ENCODE peak calls at places on chromosome 6, in six cellular contexts. B is HepG2, Z is GM12878, L is K562, I is H1, Q is GM12891. S is an unnamed sample.

GRCh38 chr6:32967151-32968091 is 973 bp upstream of the BRD2 start:
- DNase-seq in B (peak), Z (no peak), L (peak), I (no peak), Q (no peak), S (no peak)

GRCh38 chr6:17278289-17279061 is 2.7 kb upstream of the RBM24 start:
- DNase-seq in B (peak), Z (no peak), L (no peak), I (no peak), Q (no peak), S (no peak)

GRCh38 chr6:11200356-11200755 is 32.1 kb downstream of the NEDD9 start:
- DNase-seq in B (no peak), Z (no peak), L (no peak), I (no peak), Q (no peak), S (no peak)

GRCh38 chr6:163651910-163652309 is 237.4 kb downstream of the QKI start:
- DNase-seq in B (no peak), Z (no peak), L (no peak), I (no peak), Q (no peak), S (no peak)

GRCh38 chr6:30075094-30075986 is at the start of gene RNF39:
- DNase-seq in B (peak), Z (no peak), L (peak), I (no peak), Q (no peak), S (no peak)

GRCh38 chr6:28490191-28490890 is 25.3 kb downstream of the GPX6 start:
- DNase-seq in B (no peak), Z (no peak), L (peak), I (no peak), Q (no peak), S (no peak)

GRCh38 chr6:138455746-138456392 is 43.4 kb downstream of the NHSL1 start:
- DNase-seq in B (no peak), Z (peak), L (no peak), I (no peak), Q (peak), S (no peak)

GRCh38 chr6:3518356-3518841 is 61.5 kb upstream of the SLC22A23 start:
- DNase-seq in B (peak), Z (no peak), L (no peak), I (no peak), Q (no peak), S (no peak)

GRCh38 chr6:39339557-39340555 is 17.4 kb upstream of the KCNK16 start:
- DNase-seq in B (no peak), Z (no peak), L (no peak), I (no peak), Q (no peak), S (no peak)

GRCh38 chr6:98947411-98948292 is at the start of gene FBXL4:
- DNase-seq in B (peak), Z (no peak), L (peak), I (peak), Q (peak), S (peak)

GRCh38 chr6:145540741-145541140 is 194.6 kb downstream of the EPM2A start:
- DNase-seq in B (no peak), Z (no peak), L (no peak), I (no peak), Q (no peak), S (no peak)

GRCh38 chr6:147699637-147700036 is 191.1 kb downstream of the SAMD5 start:
- DNase-seq in B (no peak), Z (no peak), L (no peak), I (no peak), Q (no peak), S (no peak)
- TF ChIP-seq TAF1 in B (no peak), Z (no peak), L (no peak), I (no peak), Q (no peak), S (no peak)

GRCh38 chr6:31541658-31542521 is at the start of gene DDX39B:
- DNase-seq in B (peak), Z (peak), L (peak), I (peak), Q (peak), S (peak)
- TF ChIP-seq POLR2A in B (peak), Z (peak), L (peak), I (peak), Q (peak), S (peak)

GRCh38 chr6:42028234-42029061 is 21.9 kb upstream of the TAF8 start:
- DNase-seq in B (no peak), Z (no peak), L (peak), I (no peak), Q (no peak), S (no peak)
- TF ChIP-seq TAF1 in B (no peak), Z (no peak), L (peak), I (no peak), Q (no peak), S (no peak)

GRCh38 chr6:692858-693736 is at the start of gene EXOC2:
- DNase-seq in B (peak), Z (peak), L (peak), I (peak), Q (peak), S (peak)
- TF ChIP-seq POLR2A in B (peak), Z (peak), L (peak), I (peak), Q (peak), S (peak)

DNA sequence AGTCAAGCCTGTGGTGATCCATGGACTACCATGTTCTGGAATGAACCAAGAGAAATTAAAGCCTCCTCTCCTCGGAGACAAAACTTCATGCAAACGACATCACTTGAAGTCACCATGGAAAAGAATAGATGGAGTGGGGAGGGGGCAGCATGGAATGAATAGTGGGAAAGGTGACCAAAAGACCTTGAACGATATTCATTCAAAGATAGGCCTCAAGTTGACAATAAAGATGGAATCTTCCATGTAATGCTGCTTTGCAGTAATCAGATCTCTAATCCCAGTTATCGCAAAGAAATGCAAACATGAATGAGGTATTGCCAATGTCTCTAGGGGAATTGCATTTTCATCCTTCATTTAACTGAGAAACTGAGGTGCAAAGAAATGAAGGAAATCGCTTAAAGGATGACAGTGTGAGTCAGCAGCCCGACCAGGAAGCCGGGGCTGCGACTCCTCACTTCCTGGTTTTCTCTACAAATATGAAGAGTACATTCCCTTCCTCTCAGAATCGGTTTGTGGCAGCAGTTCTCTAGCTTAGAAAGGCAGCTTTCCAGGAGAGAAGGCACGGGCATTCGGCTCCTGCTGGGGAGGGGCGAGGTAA is 65.6 kb upstream of the RREB1 start:
- DNase-seq in B (peak), Z (no peak), L (peak), I (no peak), Q (no peak), S (no peak)
- TF ChIP-seq TAF1 in B (no peak), Z (no peak), L (no peak), I (no peak), Q (no peak), S (no peak)

DNA sequence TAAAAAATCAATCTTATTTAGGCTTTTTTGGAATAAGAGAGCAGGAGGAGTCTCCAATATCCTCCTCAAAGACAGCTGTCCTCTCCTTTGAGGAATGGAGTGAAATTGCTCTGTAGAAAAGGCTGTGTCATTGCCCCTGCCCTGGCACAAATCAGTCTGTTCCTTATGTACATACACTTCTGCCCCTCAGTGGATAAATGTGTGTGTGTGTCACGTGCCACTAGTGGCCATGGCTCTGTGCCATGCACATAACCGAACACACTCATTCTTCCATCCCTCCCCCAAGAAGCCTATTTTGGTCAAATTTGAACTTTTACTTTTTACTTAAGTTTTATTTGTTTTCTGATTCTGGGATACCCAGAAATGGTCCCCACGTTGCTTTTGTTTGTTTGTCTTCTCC is 49.2 kb downstream of the ANKS1A start:
- DNase-seq in B (no peak), Z (no peak), L (no peak), I (no peak), Q (no peak), S (no peak)
- TF ChIP-seq POLR2A in B (no peak), Z (no peak), L (no peak), I (no peak), Q (no peak), S (no peak)

DNA sequence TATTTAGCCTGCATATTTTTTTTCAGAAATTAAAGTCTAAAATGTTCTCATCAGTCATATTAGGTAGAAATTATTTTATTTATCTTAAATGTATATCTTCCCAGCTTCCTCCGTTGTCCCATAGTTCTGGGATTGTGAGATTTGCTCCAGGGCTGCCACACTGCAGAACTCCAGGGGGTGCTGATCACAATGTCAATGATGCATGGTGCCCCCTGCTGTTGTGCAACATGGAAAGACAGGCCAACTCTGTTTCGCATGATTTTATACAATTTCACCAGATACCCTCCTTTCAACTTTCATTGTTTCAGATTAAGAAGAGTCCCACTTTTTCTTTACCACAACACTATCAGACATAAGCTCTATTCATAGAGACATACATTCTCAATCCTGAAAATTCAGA is 35.9 kb downstream of the ID4 start:
- DNase-seq in B (peak), Z (no peak), L (no peak), I (no peak), Q (no peak), S (no peak)
- TF ChIP-seq TAF1 in B (no peak), Z (no peak), L (no peak), I (no peak), Q (no peak), S (no peak)

DNA sequence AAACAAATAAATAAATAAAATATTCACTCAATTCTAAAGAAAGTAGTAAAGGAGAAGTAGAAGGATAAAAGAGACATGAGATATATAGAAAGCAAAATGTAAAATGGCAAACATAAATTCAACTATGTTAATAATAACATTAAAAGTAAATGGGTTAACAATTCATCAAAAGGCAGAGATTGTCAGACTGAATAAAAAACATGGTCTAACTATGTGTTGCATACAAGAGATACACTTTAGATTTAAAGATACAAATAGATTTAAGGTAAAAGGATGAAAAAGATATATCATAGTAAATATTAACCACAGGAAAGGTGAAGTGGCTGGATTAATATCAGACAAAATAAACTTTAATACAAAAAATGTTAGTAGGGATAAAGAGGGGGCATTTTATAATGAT is 35.8 kb upstream of the PDE10A start:
- DNase-seq in B (no peak), Z (no peak), L (no peak), I (no peak), Q (no peak), S (no peak)
- TF ChIP-seq POLR2A in B (no peak), Z (no peak), L (no peak), I (no peak), Q (no peak), S (no peak)

GRCh38 chr6:37588745-37589139 is 89.0 kb upstream of the CCDC167 start:
- DNase-seq in B (no peak), Z (no peak), L (no peak), I (no peak), Q (no peak), S (no peak)
- TF ChIP-seq TAF1 in B (no peak), Z (no peak), L (no peak), I (no peak), Q (no peak), S (no peak)

S was measured in GM12892.